ENCODE peak calls at places on chromosome 11, in seven cellular contexts. F is neural progenitor cell, C is cardiac fibroblast, I is heart left ventricle, Y is fibroblast of lung, T is ovary, M is body of pancreas. S is an unnamed sample.

GRCh38 chr11:117720061-117720511 is 76.9 kb downstream of the DSCAML1 start:
- DNase-seq in I (no peak), Y (no peak), M (no peak), T (no peak), C (no peak), F (peak), S (no peak)

GRCh38 chr11:117284053-117284452 is 7.1 kb upstream of the BACE1-AS start:
- DNase-seq in M (no peak), T (no peak), Y (no peak), I (no peak), F (no peak), C (no peak), S (no peak)

GRCh38 chr11:69437001-69437875 is 44.2 kb upstream of the LINC01488 start:
- DNase-seq in T (no peak), Y (no peak), C (peak), I (no peak), M (peak), F (peak), S (no peak)

GRCh38 chr11:110689306-110689705 is 22.9 kb downstream of the ARHGAP20 start:
- DNase-seq in F (no peak), Y (no peak), M (no peak), C (no peak), T (no peak), I (no peak), S (no peak)

GRCh38 chr11:65871811-65872548 is 620 bp downstream of the EFEMP2 start:
- DNase-seq in F (peak), Y (peak), C (peak), T (peak), M (no peak), I (no peak), S (no peak)

GRCh38 chr11:113725411-113725810 is 19.3 kb upstream of the TMPRSS5 start:
- DNase-seq in Y (no peak), I (no peak), F (no peak), C (no peak), M (no peak), T (no peak), S (no peak)

GRCh38 chr11:128891912-128892398 is 799 bp downstream of the KCNJ5 start:
- DNase-seq in C (no peak), M (peak), T (no peak), Y (no peak), F (peak), I (no peak), S (no peak)

GRCh38 chr11:78961186-78961782 is 386.6 kb upstream of the NARS2 start:
- DNase-seq in Y (peak), T (no peak), C (peak), M (peak), F (peak), I (peak), S (peak)

GRCh38 chr11:10807629-10808552 is 835 bp downstream of the EIF4G2 start:
- DNase-seq in M (peak), Y (peak), I (peak), T (peak), C (peak), F (peak), S (peak)

GRCh38 chr11:82356316-82356715 is 377.3 kb downstream of the FAM181B start:
- DNase-seq in C (no peak), M (no peak), F (no peak), Y (no peak), I (no peak), T (no peak), S (no peak)

GRCh38 chr11:44125598-44125997 is 30.1 kb downstream of the EXT2 start:
- DNase-seq in M (no peak), C (no peak), F (no peak), I (no peak), T (no peak), Y (no peak), S (peak)

GRCh38 chr11:120712014-120712413 is 200.5 kb downstream of the GRIK4 start:
- DNase-seq in F (no peak), Y (no peak), I (no peak), M (no peak), T (no peak), C (no peak), S (no peak)

GRCh38 chr11:75342966-75343870 is 8.2 kb downstream of the ARRB1 start:
- DNase-seq in Y (peak), T (peak), I (no peak), F (peak), M (peak), C (no peak), S (no peak)

GRCh38 chr11:75760710-75761493 is 7.7 kb upstream of the DGAT2 start:
- DNase-seq in Y (peak), F (no peak), I (no peak), M (no peak), C (peak), T (no peak), S (peak)

GRCh38 chr11:68282861-68283230 is 11.1 kb upstream of the C11orf24 start:
- DNase-seq in I (no peak), M (no peak), F (no peak), C (no peak), T (no peak), Y (no peak), S (no peak)

DNA sequence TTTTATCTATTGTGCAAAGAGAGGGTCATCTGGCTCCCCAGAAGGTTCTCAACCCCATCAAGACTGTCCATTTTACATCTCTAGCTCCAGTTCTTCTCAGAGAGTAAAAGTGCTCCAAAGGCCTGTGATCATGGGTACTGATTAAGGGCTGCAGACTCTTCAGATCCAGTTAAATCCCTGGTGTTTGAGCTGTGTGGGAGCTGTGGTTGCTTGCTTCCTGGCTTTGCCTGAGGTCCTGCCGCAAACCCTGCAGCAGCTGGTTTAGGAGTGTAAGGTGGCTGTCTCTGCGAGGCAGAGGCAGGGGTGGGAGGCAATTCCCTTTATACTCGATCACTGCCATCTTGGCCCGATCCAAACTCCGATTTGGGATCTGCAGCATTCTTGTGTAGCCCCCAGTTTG is 1.2 kb downstream of the MRPL17 start:
- DNase-seq in I (no peak), C (no peak), Y (no peak), M (no peak), T (no peak), F (peak), S (no peak)
- H3K4me3 ChIP-seq in I (peak), C (peak), Y (peak), M (peak), T (peak), F (peak), S (peak)

GRCh38 chr11:104538313-104538712 is 359.9 kb downstream of the CASP12 start:
- DNase-seq in C (no peak), I (no peak), M (no peak), Y (no peak), T (no peak), F (no peak), S (no peak)

GRCh38 chr11:104531894-104532293 is 366.4 kb downstream of the CASP12 start:
- DNase-seq in F (no peak), I (no peak), T (no peak), Y (no peak), C (no peak), M (no peak), S (no peak)

GRCh38 chr11:104529916-104530315 is 366.0 kb upstream of the PDGFD start:
- DNase-seq in Y (peak), T (no peak), M (no peak), C (no peak), F (no peak), I (no peak), S (no peak)

GRCh38 chr11:104531075-104531474 is 367.1 kb upstream of the PDGFD start:
- DNase-seq in I (no peak), M (no peak), F (peak), C (peak), Y (peak), T (no peak), S (no peak)

DNA sequence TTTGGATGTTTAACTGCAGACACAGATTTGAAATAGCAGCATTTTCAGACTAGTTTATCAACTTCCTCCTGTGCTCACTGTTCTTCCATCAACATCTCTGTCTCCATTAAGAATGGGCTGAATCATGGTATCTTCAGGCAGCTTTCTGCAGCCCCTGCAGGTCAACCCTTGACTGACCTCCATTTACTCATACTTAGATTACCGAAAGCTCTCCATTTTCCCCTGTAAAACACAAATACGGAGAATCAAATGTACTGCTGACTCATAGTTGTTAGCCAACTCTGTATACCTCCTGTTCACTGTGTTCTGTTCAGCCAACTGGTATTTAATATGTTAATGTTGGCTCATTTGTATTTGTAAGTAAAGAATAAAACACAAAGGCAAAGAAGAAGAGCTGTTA is 364.0 kb downstream of the CASP12 start:
- DNase-seq in T (no peak), Y (peak), C (peak), I (no peak), F (no peak), M (no peak), S (peak)
- TF ChIP-seq CTCF in T (no peak), Y (no peak), C (no peak), I (no peak), F (no peak), M (no peak), S (no peak)

GRCh38 chr11:12628322-12628721 is 45.9 kb upstream of the TEAD1 start:
- DNase-seq in F (no peak), T (no peak), M (peak), I (no peak), Y (no peak), C (no peak), S (no peak)

GRCh38 chr11:12623869-12624268 is 50.4 kb upstream of the TEAD1 start:
- DNase-seq in T (no peak), C (no peak), Y (no peak), M (no peak), F (no peak), I (no peak), S (no peak)

GRCh38 chr11:12624595-12624994 is 49.6 kb upstream of the TEAD1 start:
- DNase-seq in F (no peak), M (no peak), C (no peak), Y (no peak), T (no peak), I (no peak), S (no peak)

GRCh38 chr11:12625438-12626071 is 48.7 kb upstream of the TEAD1 start:
- DNase-seq in F (no peak), I (no peak), M (no peak), Y (peak), C (peak), T (no peak), S (peak)

GRCh38 chr11:12626616-12627015 is 47.6 kb upstream of the TEAD1 start:
- DNase-seq in I (no peak), T (no peak), F (no peak), C (no peak), Y (no peak), M (no peak), S (no peak)
- H3K4me3 ChIP-seq in I (no peak), T (no peak), F (no peak), C (no peak), Y (no peak), M (no peak), S (no peak)

DNA sequence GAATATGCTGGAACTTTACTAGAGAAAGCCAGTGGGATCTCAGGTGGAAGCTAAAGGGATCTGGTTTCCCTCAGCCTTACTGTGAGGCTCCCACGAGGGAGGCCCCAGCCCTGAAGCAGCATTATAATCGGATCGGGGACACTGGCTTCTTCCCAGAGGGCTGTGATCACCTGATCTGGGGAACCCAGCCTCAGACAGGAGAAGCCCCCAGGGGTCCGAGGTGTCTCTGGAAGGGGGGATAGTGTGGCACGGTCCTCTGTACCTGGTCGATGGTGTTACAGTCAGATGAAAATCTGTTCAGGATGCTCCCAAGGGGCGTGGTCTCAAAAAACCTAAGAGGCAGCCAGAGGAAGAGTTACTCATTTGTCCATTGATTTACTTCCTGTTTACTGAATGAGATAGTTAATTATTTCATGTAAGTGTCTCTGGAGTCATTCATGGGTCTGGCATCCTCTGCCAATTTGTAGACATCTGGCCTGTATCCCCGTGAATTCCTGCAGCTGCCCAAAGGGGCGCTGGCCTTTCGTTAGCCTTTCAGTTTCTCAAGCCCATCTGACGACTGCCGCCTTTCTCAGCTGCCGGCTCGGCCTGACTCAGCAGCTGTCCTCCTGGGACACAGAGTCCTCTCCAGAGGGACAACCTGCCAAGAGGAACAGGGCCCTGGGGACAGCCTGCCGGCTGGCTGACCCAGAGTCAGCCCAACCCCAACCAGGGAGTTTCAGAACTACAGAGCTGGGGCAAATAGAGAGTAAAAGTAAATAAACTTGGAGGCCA is 17.0 kb upstream of the KCNJ11 start:
- DNase-seq in T (no peak), F (peak), M (peak), Y (peak), I (peak), C (peak), S (peak)
- TF ChIP-seq CTCF in T (no peak), F (peak), M (peak), Y (no peak), I (peak), C (peak), S (peak)

GRCh38 chr11:86041975-86042378 is 26.9 kb downstream of the PICALM start:
- DNase-seq in T (peak), C (peak), I (peak), M (peak), Y (peak), F (peak), S (peak)
- H3K4me3 ChIP-seq in T (peak), C (no peak), I (peak), M (no peak), Y (peak), F (no peak), S (no peak)

GRCh38 chr11:13354335-13354734 is 76.7 kb downstream of the BMAL1 start:
- DNase-seq in I (no peak), M (no peak), F (peak), T (no peak), Y (no peak), C (peak), S (no peak)
- TF ChIP-seq CTCF in I (no peak), M (no peak), F (peak), T (no peak), Y (peak), C (peak), S (peak)